ENCODE peak calls at places on chromosome 11, in eight cellular contexts. C, M, K, B, A, Q, L and R are unnamed samples.
A peak's percentile ranks its signal among the peaks of the same experiment; 100 is the strongest.

GRCh38 chr11:103927535-103927934 is 108.9 kb upstream of the DDI1 start:
- DNase-seq in C (no peak), M (no peak), K (no peak), B (no peak), A (no peak), Q (no peak), L (no peak), R (peak; percentile 10)

GRCh38 chr11:57638005-57638760 is 11.5 kb downstream of the YPEL4 start:
- DNase-seq in C (peak; percentile 81), M (no peak), K (peak; percentile 87), B (peak; percentile 69), A (peak; percentile 74), Q (no peak), L (peak; percentile 64), R (peak; percentile 93)

GRCh38 chr11:61766353-61766841 is 14.0 kb downstream of the MYRF start:
- DNase-seq in C (no peak), M (no peak), K (no peak), B (no peak), A (no peak), Q (no peak), L (no peak), R (no peak)

GRCh38 chr11:75719639-75720239 is 2.1 kb downstream of the MOGAT2 start:
- DNase-seq in C (no peak), M (no peak), K (no peak), B (no peak), A (no peak), Q (no peak), L (peak; percentile 86), R (no peak)

GRCh38 chr11:69284081-69284511 is 9.9 kb upstream of the MYEOV start:
- DNase-seq in C (no peak), M (no peak), K (no peak), B (no peak), A (no peak), Q (no peak), L (no peak), R (no peak)

GRCh38 chr11:115759622-115760527 is 255.7 kb upstream of the CADM1 start:
- DNase-seq in C (no peak), M (no peak), K (peak; percentile 39), B (no peak), A (no peak), Q (no peak), L (no peak), R (no peak)

GRCh38 chr11:45924927-45925326 is 2.5 kb downstream of the LARGE2 start:
- DNase-seq in C (no peak), M (no peak), K (no peak), B (no peak), A (no peak), Q (no peak), L (peak; percentile 22), R (no peak)

GRCh38 chr11:95089620-95090542 is at the start of gene ENDOD1:
- DNase-seq in C (peak; percentile 63), M (peak; percentile 71), K (peak; percentile 80), B (peak; percentile 63), A (peak; percentile 58), Q (no peak), L (peak; percentile 94), R (peak; percentile 86)

GRCh38 chr11:69308531-69308930 is 14.6 kb downstream of the MYEOV start:
- DNase-seq in C (no peak), M (no peak), K (no peak), B (no peak), A (no peak), Q (no peak), L (no peak), R (no peak)

GRCh38 chr11:38274031-38274430 is 1676.0 kb upstream of the RAG2 start:
- DNase-seq in C (no peak), M (no peak), K (no peak), B (no peak), A (no peak), Q (no peak), L (no peak), R (no peak)